ENCODE peak calls at places on chromosomes 11 and 22, in four cellular contexts. One of them, this sample, is unnamed.

GRCh38 chr11:27390959-27391326 is 27.9 kb upstream of the CCDC34 start:
- DNase-seq in mammary epithelial cell: no peak
- DNase-seq in body of pancreas: no peak
- DNase-seq in spleen: no peak
- DNase-seq in this sample: no peak

GRCh38 chr11:44451706-44452105 is 113.8 kb upstream of the CD82 start:
- DNase-seq in spleen: no peak
- DNase-seq in body of pancreas: no peak
- DNase-seq in mammary epithelial cell: no peak
- DNase-seq in this sample: no peak

GRCh38 chr11:27412192-27412691 is 49.2 kb upstream of the CCDC34 start:
- DNase-seq in mammary epithelial cell: no peak
- DNase-seq in spleen: no peak
- DNase-seq in body of pancreas: no peak
- DNase-seq in this sample: no peak

GRCh38 chr11:9574556-9574805 is 1.0 kb downstream of the WEE1 start:
- DNase-seq in mammary epithelial cell: no peak
- DNase-seq in body of pancreas: peak; percentile 34
- DNase-seq in spleen: peak; percentile 88
- DNase-seq in this sample: peak; percentile 66

GRCh38 chr11:64230985-64231365 is 627 bp downstream of the DNAJC4 start:
- DNase-seq in spleen: no peak
- DNase-seq in mammary epithelial cell: no peak
- DNase-seq in body of pancreas: no peak
- DNase-seq in this sample: no peak

GRCh38 chr11:71342951-71343827 is 90.8 kb upstream of the SHANK2 start:
- DNase-seq in spleen: peak; percentile 68
- DNase-seq in body of pancreas: peak; percentile 74
- DNase-seq in mammary epithelial cell: peak; percentile 30
- DNase-seq in this sample: peak; percentile 23

GRCh38 chr11:125132071-125132470 is 20.6 kb upstream of the TMEM218 start:
- DNase-seq in spleen: no peak
- DNase-seq in mammary epithelial cell: no peak
- DNase-seq in body of pancreas: no peak
- DNase-seq in this sample: no peak

GRCh38 chr11:130439160-130439519 is 9.3 kb upstream of the ADAMTS15 start:
- DNase-seq in body of pancreas: no peak
- DNase-seq in spleen: no peak
- DNase-seq in mammary epithelial cell: no peak
- DNase-seq in this sample: no peak

DNA sequence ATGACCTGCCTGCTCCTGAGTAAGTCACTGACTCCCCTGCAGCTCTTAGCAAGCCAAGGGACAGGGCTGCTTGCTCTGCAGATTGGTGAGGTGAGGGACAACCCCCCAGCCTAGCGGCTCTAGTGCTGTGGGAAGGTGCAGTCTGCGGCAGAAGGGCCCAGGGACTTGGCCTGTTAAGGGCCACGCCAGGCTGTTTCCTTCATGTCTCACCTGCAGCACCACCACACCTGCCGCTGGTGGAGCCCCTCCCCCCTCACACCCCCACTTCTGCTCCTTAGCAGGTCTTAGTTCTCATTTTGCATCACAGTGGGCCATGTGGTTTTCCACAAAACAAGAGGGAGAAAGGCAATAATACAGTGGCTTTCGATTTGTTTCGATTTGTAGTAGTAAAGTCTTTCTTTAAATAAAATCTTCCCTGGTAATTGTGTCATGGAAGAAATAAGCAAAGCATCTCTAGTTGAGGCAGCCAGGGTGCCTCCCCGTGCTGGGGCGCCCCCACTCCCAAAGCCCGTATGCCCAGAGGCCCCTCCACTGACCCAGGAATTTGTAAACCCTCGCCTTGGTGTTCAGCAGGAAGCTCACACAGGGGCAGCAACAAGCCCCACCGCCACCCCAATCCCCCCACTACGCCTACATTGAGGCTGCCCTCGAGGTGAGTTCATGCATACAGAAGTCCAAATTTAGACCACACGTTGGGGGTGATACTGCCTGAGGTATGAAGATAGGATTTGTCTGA is 86.5 kb upstream of the CLDN5 start:
- DNase-seq in spleen: no peak
- DNase-seq in body of pancreas: no peak
- DNase-seq in mammary epithelial cell: no peak
- DNase-seq in this sample: no peak
- H3K4me3 ChIP-seq in spleen: no peak overlapping the region
- H3K4me3 ChIP-seq in body of pancreas: no peak overlapping the region
- H3K4me3 ChIP-seq in mammary epithelial cell: no peak overlapping the region
- H3K4me3 ChIP-seq in this sample: no peak overlapping the region

DNA sequence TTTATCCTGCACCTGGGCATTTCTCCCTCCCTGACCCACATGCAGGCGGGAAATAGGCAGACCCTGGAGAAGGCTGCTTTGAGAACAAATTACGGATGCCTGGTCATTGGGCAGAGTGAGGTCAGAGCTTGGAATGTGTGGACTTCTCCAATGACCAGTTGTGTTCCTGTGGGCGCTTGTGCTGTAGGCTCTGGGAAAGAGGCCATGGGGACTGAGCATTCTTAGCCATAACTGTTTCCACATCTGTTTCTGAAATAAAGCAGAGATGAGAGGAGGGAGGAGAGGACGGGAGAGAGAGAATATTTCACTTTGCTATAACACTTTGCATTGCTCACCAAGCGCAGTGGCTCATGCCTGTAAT is 11.2 kb upstream of the TMEM184B start:
- DNase-seq in mammary epithelial cell: no peak
- DNase-seq in spleen: no peak
- DNase-seq in body of pancreas: peak; percentile 36
- DNase-seq in this sample: no peak
- H3K27ac ChIP-seq in mammary epithelial cell: no peak overlapping the region
- H3K27ac ChIP-seq in spleen: peak overlapping the region; percentile 41
- H3K27ac ChIP-seq in body of pancreas: peak overlapping the region; percentile 48
- H3K27ac ChIP-seq in this sample: peak overlapping the region; percentile 58

GRCh38 chr22:38953091-38953490 is 4.3 kb upstream of the APOBEC3A start:
- DNase-seq in mammary epithelial cell: no peak
- DNase-seq in spleen: no peak
- DNase-seq in body of pancreas: peak; percentile 2
- DNase-seq in this sample: no peak
- H3K27me3 ChIP-seq in mammary epithelial cell: no peaks in the 10 kb centered on the region
- H3K27me3 ChIP-seq in spleen: no peaks in the 10 kb centered on the region
- H3K27me3 ChIP-seq in body of pancreas: no peaks in the 10 kb centered on the region
- H3K27me3 ChIP-seq in this sample: peaks cover 9% of the 10 kb centered on the region

DNA sequence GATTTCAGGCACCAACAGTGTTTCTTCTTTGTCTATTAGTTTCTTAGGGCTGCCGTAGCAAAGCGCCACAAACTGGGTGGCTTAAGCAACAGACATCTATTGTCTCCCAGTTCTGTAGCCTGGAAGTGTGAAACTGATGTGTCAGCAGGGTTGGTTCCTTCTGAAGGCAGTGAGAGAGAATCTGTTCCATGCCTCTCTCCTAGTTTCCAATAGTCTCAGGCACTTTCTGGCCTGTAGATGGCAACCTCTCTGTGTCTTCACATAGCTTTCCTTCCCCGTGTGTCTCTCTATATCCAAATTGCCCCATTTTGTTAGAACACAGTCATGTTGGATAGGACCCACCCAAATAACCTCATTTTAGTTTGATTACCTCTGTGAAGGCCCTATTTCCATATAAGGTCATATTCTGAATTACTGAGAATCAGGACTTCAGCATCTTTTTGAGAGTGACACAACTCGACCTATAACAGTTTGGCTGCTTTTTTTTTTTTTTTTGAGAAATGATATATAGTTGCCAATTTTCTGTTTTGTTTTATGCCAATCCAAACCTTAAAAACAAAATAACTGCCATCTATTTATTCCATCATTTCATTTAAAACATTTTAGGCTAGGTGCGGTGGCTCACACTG is 108.2 kb downstream of the SLC36A4 start:
- DNase-seq in body of pancreas: peak; percentile 28
- DNase-seq in spleen: no peak
- DNase-seq in mammary epithelial cell: peak; percentile 63
- DNase-seq in this sample: no peak
- H3K4me3 ChIP-seq in body of pancreas: no peak overlapping the region
- H3K4me3 ChIP-seq in spleen: no peak overlapping the region
- H3K4me3 ChIP-seq in mammary epithelial cell: no peak overlapping the region
- H3K4me3 ChIP-seq in this sample: no peak overlapping the region

DNA sequence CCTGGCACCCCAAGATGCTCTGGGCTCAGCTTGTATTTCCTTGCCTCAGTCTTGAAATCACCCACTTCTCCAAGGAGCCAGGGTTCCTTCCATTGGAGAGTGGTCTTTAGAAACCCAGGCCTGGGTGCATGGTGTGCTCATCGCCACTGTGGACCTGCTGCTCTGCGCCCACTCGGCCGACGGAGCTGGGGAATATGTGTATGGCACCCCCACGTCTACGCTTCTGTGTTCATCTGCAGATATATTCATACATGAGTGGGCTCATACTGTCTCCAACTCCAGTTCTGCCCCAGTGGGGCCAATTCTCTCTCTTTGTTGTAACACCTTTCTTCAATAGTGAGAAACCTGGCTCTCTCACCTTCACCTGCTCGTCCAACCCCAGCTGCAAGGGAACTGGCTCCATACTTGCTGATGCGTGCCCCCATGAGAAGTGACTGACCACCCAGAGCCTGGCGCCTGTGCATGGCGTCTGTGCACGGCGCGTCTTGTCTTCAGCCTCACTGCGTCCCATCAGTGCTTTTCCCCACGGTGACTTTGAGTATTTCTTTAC is 39.8 kb downstream of the KCNQ1 start:
- DNase-seq in body of pancreas: no peak
- DNase-seq in spleen: no peak
- DNase-seq in mammary epithelial cell: no peak
- DNase-seq in this sample: no peak
- H3K27ac ChIP-seq in body of pancreas: no peak overlapping the region
- H3K27ac ChIP-seq in spleen: no peak overlapping the region
- H3K27ac ChIP-seq in mammary epithelial cell: no peak overlapping the region
- H3K27ac ChIP-seq in this sample: no peak overlapping the region

DNA sequence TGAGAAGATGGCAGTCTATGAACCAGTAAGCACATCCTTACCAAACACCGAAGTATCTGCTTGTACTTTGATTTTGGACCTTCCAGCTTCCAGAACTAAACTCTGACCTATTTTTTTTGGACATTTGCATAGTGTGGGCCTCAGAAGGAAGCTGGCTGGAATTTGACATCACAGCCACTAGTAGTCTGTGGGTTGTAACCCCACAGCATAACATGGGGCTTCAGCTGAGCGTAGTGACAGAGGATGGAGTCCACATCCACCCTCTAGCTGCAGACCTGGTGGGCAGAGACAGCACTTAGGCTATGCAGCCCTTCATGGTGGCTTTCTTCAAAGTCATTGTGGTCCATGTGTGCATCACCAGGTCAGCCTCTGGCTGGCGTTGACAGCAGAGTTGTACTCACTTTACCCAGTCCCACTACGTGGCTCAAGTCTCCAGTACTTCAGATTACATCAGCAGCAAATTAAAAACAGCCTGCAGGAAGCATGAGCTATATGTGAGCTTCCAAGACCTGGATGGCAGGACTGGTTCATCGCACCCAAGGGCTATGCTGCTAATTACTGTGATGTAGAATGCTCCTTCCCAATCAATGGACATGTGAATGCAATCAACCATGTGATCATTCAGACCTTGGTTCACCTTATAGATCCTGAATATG is 58.6 kb upstream of the VPREB1 start:
- DNase-seq in spleen: no peak
- DNase-seq in body of pancreas: no peak
- DNase-seq in mammary epithelial cell: no peak
- DNase-seq in this sample: no peak
- H3K27me3 ChIP-seq in spleen: peaks cover 25% of the 10 kb centered on the region
- H3K27me3 ChIP-seq in body of pancreas: no peaks in the 10 kb centered on the region
- H3K27me3 ChIP-seq in mammary epithelial cell: peaks cover 3% of the 10 kb centered on the region
- H3K27me3 ChIP-seq in this sample: no peaks in the 10 kb centered on the region

DNA sequence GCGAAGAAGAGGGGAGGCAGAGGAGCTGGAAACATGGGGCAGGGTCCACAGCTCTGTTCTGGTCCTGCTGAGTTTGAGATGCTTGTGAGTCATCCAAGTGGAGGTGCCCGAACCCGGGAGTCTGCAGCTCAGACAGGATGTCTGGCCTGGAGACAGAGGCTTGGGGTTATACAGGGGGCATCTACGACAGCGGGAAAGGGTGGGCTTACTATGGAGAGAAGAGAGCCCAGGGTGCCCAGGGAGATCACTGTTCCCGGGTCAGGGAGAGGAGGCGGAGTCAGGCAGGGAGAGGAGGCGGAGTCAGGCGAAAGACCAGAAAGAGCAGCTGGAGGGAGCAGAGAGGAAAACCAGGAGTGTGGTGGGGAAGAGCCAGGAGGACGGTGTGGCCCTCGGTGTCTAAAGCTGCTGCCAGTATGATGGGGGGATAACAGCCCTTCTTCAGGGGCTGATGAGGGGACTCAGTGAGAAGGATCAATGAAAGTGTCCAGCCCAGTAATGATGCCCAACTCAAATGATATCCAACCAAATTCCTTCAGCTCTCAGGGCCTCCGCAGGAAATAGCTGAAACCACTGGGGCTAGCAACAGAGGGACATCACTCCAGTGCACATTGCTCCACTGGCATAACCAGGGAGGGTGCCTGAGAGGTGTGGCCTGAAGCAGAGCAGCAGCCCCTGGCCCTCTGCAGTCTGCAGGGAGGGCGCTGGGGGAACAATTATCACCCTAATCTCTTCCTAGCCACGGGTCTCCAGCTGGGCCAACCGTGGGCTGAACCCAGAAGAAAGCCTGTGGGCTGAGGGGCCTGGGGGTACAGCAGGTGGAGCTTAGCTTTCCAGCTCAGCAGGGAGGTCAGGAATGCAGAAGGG is 2.6 kb upstream of the LTBP3 start:
- DNase-seq in spleen: no peak
- DNase-seq in body of pancreas: peak; percentile 64
- DNase-seq in mammary epithelial cell: peak; percentile 61
- DNase-seq in this sample: peak; percentile 64
- H3K4me3 ChIP-seq in spleen: no peak overlapping the region
- H3K4me3 ChIP-seq in body of pancreas: no peak overlapping the region
- H3K4me3 ChIP-seq in mammary epithelial cell: peak overlapping the region; percentile 5
- H3K4me3 ChIP-seq in this sample: peak overlapping the region; percentile 15

DNA sequence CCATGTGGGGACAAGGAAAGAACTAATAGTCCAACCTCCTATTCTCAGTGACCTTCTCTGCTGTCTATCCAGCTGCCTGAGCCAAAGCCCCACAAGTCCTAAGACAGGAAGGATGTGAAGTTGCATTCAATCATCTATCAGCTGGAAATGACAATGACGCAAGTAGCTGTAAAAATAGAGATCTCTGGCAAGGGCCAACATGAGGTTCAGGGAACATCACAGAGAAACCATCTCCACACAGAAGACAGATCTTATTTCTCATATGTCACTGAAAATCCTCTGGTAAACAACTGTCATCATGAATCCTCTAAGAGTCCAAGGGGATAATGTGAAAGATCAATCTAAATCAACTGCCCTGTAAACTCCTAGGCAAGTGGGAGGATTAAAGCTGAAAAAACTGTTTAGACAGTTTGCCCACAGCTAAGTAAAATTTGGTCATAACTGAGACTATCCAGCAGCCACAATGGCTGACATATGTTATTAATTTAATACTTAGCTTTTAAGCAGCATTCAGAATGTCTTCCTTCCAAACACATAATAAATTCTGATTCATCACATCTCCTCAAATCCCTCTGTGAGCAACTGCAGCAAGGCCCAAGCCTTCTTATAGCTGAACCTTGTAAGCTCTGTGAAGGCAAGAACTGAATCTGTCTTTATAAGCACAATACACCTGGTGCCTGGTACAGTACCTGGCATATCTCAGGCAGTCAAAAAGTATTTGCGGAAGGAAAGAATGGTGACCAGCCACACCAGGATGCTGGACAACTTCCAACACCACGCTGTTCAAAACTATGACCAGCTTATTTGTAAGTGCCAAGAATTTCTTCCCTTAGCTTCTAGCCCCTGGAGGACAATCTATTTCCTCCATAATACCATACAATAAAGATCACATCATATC is 52.0 kb downstream of the ALG9 start:
- DNase-seq in body of pancreas: peak; percentile 60
- DNase-seq in spleen: no peak
- DNase-seq in mammary epithelial cell: no peak
- DNase-seq in this sample: peak; percentile 68
- H3K27ac ChIP-seq in body of pancreas: peak overlapping the region; percentile 1
- H3K27ac ChIP-seq in spleen: peak overlapping the region; percentile 76
- H3K27ac ChIP-seq in mammary epithelial cell: no peak overlapping the region
- H3K27ac ChIP-seq in this sample: peak overlapping the region; percentile 95

This sample was measured in psoas muscle.